ENCODE peak calls at places on chromosomes 1 and 21, in six cellular contexts. R is breast epithelium, B is GM23338, M is stomach, Q is sigmoid colon, F is suprapubic skin. D is an unnamed sample.

GRCh38 chr1:118154220-118154619 is 30.8 kb downstream of the SPAG17 start:
- DNase-seq in R (no peak), B (no peak), M (no peak), Q (no peak), F (no peak), D (no peak)

GRCh38 chr1:40130892-40131291 is 30.3 kb upstream of the RLF start:
- DNase-seq in R (no peak), B (no peak), M (no peak), Q (no peak), F (no peak), D (no peak)

GRCh38 chr1:169999357-169999756 is 75.1 kb downstream of the KIFAP3 start:
- DNase-seq in R (no peak), B (no peak), M (no peak), Q (no peak), F (no peak), D (peak)

GRCh38 chr1:16199700-16200099 is 12.8 kb downstream of the ARHGEF19 start:
- DNase-seq in R (no peak), B (no peak), M (no peak), Q (no peak), F (no peak), D (no peak)

GRCh38 chr1:79353224-79353623 is 346.7 kb upstream of the ADGRL4 start:
- DNase-seq in R (no peak), B (peak), M (peak), Q (no peak), F (no peak), D (no peak)

GRCh38 chr1:155016231-155016831 is 13.7 kb downstream of the ZBTB7B start:
- DNase-seq in R (no peak), B (no peak), M (no peak), Q (peak), F (no peak), D (no peak)

GRCh38 chr1:19792237-19793002 is 7.3 kb downstream of the TMCO4 start:
- DNase-seq in R (no peak), B (no peak), M (no peak), Q (no peak), F (no peak), D (no peak)

GRCh38 chr1:94258873-94259331 is 21.5 kb upstream of the ARHGAP29 start:
- DNase-seq in R (peak), B (no peak), M (no peak), Q (peak), F (peak), D (no peak)

GRCh38 chr21:45974073-45975016 is 7.2 kb upstream of the COL6A1 start:
- DNase-seq in R (peak), B (peak), M (peak), Q (peak), F (peak), D (no peak)

GRCh38 chr1:45272943-45273342 is 53.8 kb upstream of the HPDL start:
- DNase-seq in R (no peak), B (no peak), M (no peak), Q (no peak), F (no peak), D (no peak)

GRCh38 chr1:81912383-81912782 is 111.6 kb downstream of the ADGRL2 start:
- DNase-seq in R (no peak), B (no peak), M (no peak), Q (no peak), F (no peak), D (no peak)

GRCh38 chr1:91572044-91572443 is 71.4 kb downstream of the CDC7 start:
- DNase-seq in R (no peak), B (no peak), M (no peak), Q (no peak), F (peak), D (no peak)

GRCh38 chr1:91568261-91568660 is 67.6 kb downstream of the CDC7 start:
- DNase-seq in R (no peak), B (no peak), M (no peak), Q (no peak), F (no peak), D (no peak)

GRCh38 chr1:91570105-91570448 is 69.4 kb downstream of the CDC7 start:
- DNase-seq in R (no peak), B (no peak), M (no peak), Q (no peak), F (no peak), D (no peak)

GRCh38 chr1:91567583-91567982 is 66.9 kb downstream of the CDC7 start:
- DNase-seq in R (no peak), B (no peak), M (no peak), Q (no peak), F (no peak), D (no peak)

GRCh38 chr1:91569411-91570104 is 68.9 kb downstream of the CDC7 start:
- DNase-seq in R (no peak), B (no peak), M (peak), Q (peak), F (peak), D (no peak)
- TF ChIP-seq POLR2AphosphoS5 in R (peak), B (no peak), M (peak), Q (peak), F (peak), D (no peak)

DNA sequence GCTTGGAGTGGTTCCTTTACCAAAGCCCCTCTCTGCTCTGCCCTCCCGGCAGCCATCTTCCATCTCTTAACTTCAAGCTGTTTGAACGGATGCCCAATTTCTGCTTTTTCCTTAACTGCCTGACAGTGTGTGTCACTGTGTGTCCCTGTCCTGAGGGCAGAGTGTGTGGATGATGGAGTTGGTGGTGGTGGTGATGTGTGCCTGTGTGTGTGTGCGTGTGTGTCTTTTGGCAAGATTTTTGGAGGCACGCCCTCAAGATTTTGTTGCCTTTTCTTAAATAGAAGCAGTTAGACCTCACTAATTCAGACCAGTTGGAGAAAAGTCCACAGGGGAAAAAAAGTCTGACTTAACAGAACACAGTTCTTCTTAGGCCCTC is 30.3 kb downstream of the SERTAD4 start:
- DNase-seq in R (no peak), B (no peak), M (no peak), Q (no peak), F (no peak), D (no peak)
- H3K4me3 ChIP-seq in R (peak), B (no peak), M (no peak), Q (no peak), F (no peak), D (no peak)

DNA sequence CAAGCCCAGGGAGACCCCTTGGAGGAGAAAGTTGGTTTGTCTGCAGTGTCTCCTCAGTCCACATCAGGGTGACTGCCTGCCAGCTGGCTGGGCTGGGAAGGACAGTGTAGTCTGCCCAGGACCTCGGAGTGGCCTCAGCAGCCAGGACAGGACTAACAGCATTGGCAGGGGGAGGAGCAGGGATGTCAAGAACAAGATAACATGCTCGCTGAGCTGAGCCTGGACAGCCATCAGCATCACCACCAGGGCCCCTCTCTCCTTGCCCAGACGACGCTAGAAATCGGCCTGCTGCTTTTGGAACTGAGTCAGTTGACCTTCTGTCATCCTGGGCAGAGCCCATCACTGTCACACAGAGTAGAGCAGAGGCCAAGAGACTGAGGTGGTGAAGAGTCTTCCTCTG is 83.6 kb upstream of the CNTN2 start:
- DNase-seq in R (no peak), B (no peak), M (no peak), Q (no peak), F (no peak), D (no peak)
- H3K27ac ChIP-seq in R (no peak), B (no peak), M (no peak), Q (no peak), F (no peak), D (no peak)

DNA sequence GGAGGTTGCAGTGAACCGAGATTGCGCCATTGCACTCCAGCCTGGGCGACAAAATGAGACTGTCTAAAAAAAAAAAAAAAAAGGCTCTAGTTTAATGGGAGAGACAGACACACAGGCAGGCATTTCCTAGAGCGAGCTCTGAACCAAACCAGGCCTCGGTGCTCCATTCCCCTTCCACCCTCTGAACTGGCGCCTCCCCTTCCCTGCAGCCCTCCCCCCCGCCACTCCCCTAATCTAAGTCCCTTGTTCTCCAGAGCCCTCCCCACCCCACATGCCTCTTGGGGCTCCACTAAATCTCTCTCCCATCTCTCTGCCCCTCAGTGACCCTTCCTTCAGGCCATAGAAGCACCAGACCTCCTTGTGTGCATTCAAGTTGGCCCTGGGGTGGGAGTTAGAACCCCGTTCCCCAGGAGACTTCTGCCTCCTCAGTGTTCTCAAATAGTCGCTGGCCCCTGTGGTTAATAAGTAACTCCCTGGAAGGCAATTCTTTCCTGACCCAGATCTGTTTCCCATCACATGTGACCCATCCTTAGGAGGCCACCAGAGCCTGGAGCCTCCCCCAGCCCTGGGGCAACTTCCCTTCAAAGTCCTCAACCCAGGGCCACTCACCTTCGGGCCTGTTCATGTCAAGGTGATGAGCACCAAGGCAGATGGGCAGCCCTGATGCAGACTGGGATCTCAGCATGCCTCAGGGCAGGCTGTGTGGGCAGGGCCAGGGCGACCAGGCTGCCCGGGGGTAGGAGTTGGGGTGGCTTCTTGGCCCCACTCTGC is 42.6 kb upstream of the EPB41 start:
- DNase-seq in R (no peak), B (no peak), M (no peak), Q (no peak), F (no peak), D (no peak)
- TF ChIP-seq POLR2AphosphoS5 in R (no peak), B (no peak), M (no peak), Q (no peak), F (no peak), D (no peak)

GRCh38 chr1:167683641-167684502 is 37.9 kb upstream of the MPZL1 start:
- DNase-seq in R (no peak), B (peak), M (no peak), Q (peak), F (no peak), D (no peak)
- H3K4me3 ChIP-seq in R (no peak), B (no peak), M (no peak), Q (no peak), F (no peak), D (no peak)